ENCODE peak calls at places on chromosomes 1 and 21, in four cellular contexts. V is esophagus muscularis mucosa, D is A549, X is sigmoid colon. E is an unnamed sample.

GRCh38 chr21:17679002-17679600 is 66.4 kb upstream of the BTG3 start:
- DNase-seq in V (no peak), D (peak), X (no peak), E (no peak)

GRCh38 chr21:33618407-33618806 is 23.1 kb downstream of the CRYZL1 start:
- DNase-seq in V (no peak), D (no peak), X (no peak), E (no peak)

GRCh38 chr1:10890391-10891073 is 94.1 kb upstream of the CASZ1 start:
- DNase-seq in V (no peak), D (no peak), X (no peak), E (no peak)

GRCh38 chr1:20981903-20982695 is 194.6 kb downstream of the EIF4G3 start:
- DNase-seq in V (no peak), D (peak), X (no peak), E (no peak)

GRCh38 chr1:205545991-205546390 is 41.5 kb downstream of the CDK18 start:
- DNase-seq in V (no peak), D (no peak), X (no peak), E (no peak)

GRCh38 chr1:92481598-92482403 is 4.9 kb downstream of the GFI1 start:
- DNase-seq in V (no peak), D (no peak), X (no peak), E (no peak)

GRCh38 chr1:205229399-205229861 is 1.7 kb downstream of the TMCC2 start:
- DNase-seq in V (no peak), D (peak), X (peak), E (peak)

GRCh38 chr1:150552692-150553278 is 3.6 kb downstream of the ADAMTSL4 start:
- DNase-seq in V (no peak), D (no peak), X (no peak), E (no peak)

GRCh38 chr1:78329475-78329874 is 161.3 kb upstream of the PTGFR start:
- DNase-seq in V (no peak), D (no peak), X (no peak), E (no peak)

GRCh38 chr1:215052256-215052655 is 30.3 kb upstream of the KCNK2 start:
- DNase-seq in V (no peak), D (no peak), X (no peak), E (no peak)

GRCh38 chr1:154420172-154420571 is 15.0 kb downstream of the IL6R start:
- DNase-seq in V (peak), D (peak), X (peak), E (peak)

GRCh38 chr1:44812822-44813543 is 4.7 kb downstream of the BTBD19 start:
- DNase-seq in V (no peak), D (no peak), X (peak), E (no peak)

GRCh38 chr21:23977971-23978370 is 1629.3 kb downstream of the MRPL39 start:
- DNase-seq in V (no peak), D (no peak), X (no peak), E (no peak)

GRCh38 chr1:156690673-156691032 is 13.4 kb upstream of the NES start:
- DNase-seq in V (no peak), D (no peak), X (no peak), E (no peak)

GRCh38 chr1:228308628-228309547 is 97.7 kb downstream of the TRIM11 start:
- DNase-seq in V (no peak), D (peak), X (no peak), E (no peak)

GRCh38 chr1:147214842-147215539 is 10.1 kb downstream of the FMO5 start:
- DNase-seq in V (no peak), D (no peak), X (no peak), E (no peak)

GRCh38 chr1:6459850-6460265 is 6.1 kb downstream of the TNFRSF25 start:
- DNase-seq in V (no peak), D (no peak), X (no peak), E (no peak)

GRCh38 chr21:42366292-42367010 is at the start of gene TFF1:
- DNase-seq in V (no peak), D (peak), X (no peak), E (no peak)

GRCh38 chr1:215819114-215819513 is 252.0 kb downstream of the KCTD3 start:
- DNase-seq in V (no peak), D (no peak), X (no peak), E (no peak)

GRCh38 chr1:185628102-185628501 is 106.1 kb upstream of the HMCN1 start:
- DNase-seq in V (no peak), D (no peak), X (no peak), E (no peak)

GRCh38 chr1:89953072-89953626 is 41.8 kb upstream of the ZNF326 start:
- DNase-seq in V (no peak), D (peak), X (no peak), E (no peak)

GRCh38 chr1:101309334-101310221 is 72.8 kb downstream of the S1PR1 start:
- DNase-seq in V (no peak), D (peak), X (peak), E (peak)

GRCh38 chr1:233238884-233239432 is 56.6 kb downstream of the PCNX2 start:
- DNase-seq in V (no peak), D (peak), X (no peak), E (no peak)

GRCh38 chr1:71861022-71861421 is 421.3 kb downstream of the NEGR1 start:
- DNase-seq in V (no peak), D (no peak), X (no peak), E (no peak)

GRCh38 chr1:236917448-236917847 is 86.8 kb downstream of the MT1HL1 start:
- DNase-seq in V (no peak), D (no peak), X (no peak), E (no peak)

GRCh38 chr1:17957588-17958267 is 149.9 kb upstream of the IGSF21 start:
- DNase-seq in V (no peak), D (no peak), X (no peak), E (peak)

GRCh38 chr21:39441502-39442475 is 3.8 kb downstream of the LCA5L start:
- DNase-seq in V (no peak), D (peak), X (no peak), E (no peak)

GRCh38 chr21:34679056-34679455 is 10.3 kb downstream of the CLIC6 start:
- DNase-seq in V (no peak), D (no peak), X (no peak), E (no peak)

GRCh38 chr1:17136936-17137335 is 17.7 kb upstream of the PADI2 start:
- DNase-seq in V (no peak), D (no peak), X (no peak), E (no peak)

GRCh38 chr1:42955311-42956063 is 3.2 kb downstream of the SLC2A1 start:
- DNase-seq in V (no peak), D (no peak), X (no peak), E (no peak)

GRCh38 chr1:154943649-154944421 is 7.3 kb upstream of the PMVK start:
- DNase-seq in V (no peak), D (peak), X (no peak), E (no peak)

GRCh38 chr21:45295576-45296365 is 8.1 kb upstream of the POFUT2 start:
- DNase-seq in V (no peak), D (no peak), X (peak), E (peak)

GRCh38 chr1:33828654-33829053 is 35.2 kb upstream of the HMGB4 start:
- DNase-seq in V (peak), D (no peak), X (no peak), E (no peak)

GRCh38 chr1:248140846-248141245 is 4.1 kb upstream of the OR2M5 start:
- DNase-seq in V (no peak), D (no peak), X (no peak), E (no peak)

DNA sequence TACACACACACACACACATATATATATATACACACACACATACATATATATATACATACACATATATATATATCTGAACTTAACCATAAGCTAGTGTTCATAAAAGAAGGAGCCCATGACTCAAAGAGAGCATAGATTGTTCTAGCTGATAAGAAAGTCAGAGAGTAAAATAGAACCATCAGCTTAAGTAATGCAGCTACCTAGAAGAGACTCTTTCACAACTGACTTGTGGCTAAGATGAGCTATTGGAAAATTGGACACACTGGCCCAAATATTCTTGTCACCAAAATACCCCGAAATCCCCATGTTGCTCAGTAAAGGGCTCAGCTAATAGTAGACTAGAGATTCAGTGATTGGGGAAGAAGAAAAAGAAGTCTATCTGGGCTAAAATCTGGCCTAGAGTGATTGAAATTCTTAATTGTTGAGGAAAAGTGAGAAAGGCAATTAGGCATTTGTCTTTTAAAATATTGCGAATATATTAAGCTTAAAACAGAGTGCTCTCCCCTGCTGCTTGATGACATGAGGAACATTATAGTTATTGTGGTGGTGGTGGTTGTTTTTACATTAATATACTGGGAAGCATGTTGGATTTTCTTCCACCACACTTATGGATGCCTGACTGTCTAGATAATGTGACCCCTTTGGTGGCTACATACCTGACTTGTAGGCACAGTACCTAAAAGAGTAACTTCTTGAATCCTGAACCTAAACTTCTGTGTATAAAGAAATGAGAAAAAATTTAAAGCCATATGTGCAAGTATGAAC is 6.3 kb downstream of the SLAMF1 start:
- DNase-seq in V (no peak), D (no peak), X (no peak), E (no peak)
- H3K27ac ChIP-seq in V (no peak), D (no peak), X (no peak), E (no peak)

DNA sequence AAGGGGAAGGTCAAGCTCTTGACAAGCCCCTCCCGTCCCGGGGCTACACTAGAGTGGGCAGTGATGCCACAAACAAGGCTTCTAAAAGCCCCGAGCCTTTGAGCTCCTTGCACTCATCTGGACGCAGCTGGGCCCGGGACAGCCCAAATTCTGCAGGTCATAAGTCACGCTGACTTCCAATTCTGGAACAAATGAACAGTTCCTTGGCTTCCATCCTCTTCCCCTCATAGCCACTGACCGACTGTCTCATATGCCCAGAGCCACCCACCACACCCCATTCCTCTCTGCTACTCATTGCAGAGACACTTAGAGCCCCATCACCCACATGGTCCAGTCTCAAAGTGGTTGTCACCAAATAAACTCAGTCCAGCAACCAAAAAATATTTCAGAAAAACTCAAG is 32.8 kb upstream of the PRELP start:
- DNase-seq in V (no peak), D (no peak), X (no peak), E (peak)
- TF ChIP-seq CTCF in V (no peak), D (no peak), X (no peak), E (no peak)

GRCh38 chr21:38250991-38251418 is 5.8 kb upstream of the KCNJ15 start:
- DNase-seq in V (no peak), D (no peak), X (no peak), E (no peak)

GRCh38 chr21:38258803-38259485 is 2.2 kb downstream of the KCNJ15 start:
- DNase-seq in V (no peak), D (peak), X (no peak), E (no peak)

GRCh38 chr21:38256599-38257302 is at the start of gene KCNJ15:
- DNase-seq in V (no peak), D (no peak), X (no peak), E (no peak)

GRCh38 chr21:38255718-38256117 is 1.1 kb upstream of the KCNJ15 start:
- DNase-seq in V (no peak), D (no peak), X (no peak), E (no peak)

GRCh38 chr21:38254970-38255369 is 1.8 kb upstream of the KCNJ15 start:
- DNase-seq in V (no peak), D (no peak), X (no peak), E (no peak)
- TF ChIP-seq POLR2A in V (no peak), D (no peak), X (no peak), E (no peak)

GRCh38 chr1:26376050-26376449 is 3.5 kb upstream of the ZNF683 start:
- DNase-seq in V (no peak), D (no peak), X (no peak), E (no peak)

GRCh38 chr1:26372039-26372438 is 511 bp downstream of the ZNF683 start:
- DNase-seq in V (no peak), D (no peak), X (no peak), E (no peak)

GRCh38 chr1:26373789-26374188 is 1.2 kb upstream of the ZNF683 start:
- DNase-seq in V (no peak), D (no peak), X (no peak), E (no peak)

GRCh38 chr1:26373281-26373680 is 731 bp upstream of the ZNF683 start:
- DNase-seq in V (no peak), D (no peak), X (no peak), E (no peak)

GRCh38 chr1:26375081-26375480 is 2.5 kb upstream of the ZNF683 start:
- DNase-seq in V (no peak), D (no peak), X (no peak), E (no peak)
- H3K27ac ChIP-seq in V (no peak), D (no peak), X (no peak), E (no peak)

GRCh38 chr1:219416598-219417238 is 196.2 kb downstream of the ZC3H11B start:
- DNase-seq in V (no peak), D (peak), X (peak), E (peak)
- TF ChIP-seq CTCF in V (peak), D (peak), X (no peak), E (peak)

DNA sequence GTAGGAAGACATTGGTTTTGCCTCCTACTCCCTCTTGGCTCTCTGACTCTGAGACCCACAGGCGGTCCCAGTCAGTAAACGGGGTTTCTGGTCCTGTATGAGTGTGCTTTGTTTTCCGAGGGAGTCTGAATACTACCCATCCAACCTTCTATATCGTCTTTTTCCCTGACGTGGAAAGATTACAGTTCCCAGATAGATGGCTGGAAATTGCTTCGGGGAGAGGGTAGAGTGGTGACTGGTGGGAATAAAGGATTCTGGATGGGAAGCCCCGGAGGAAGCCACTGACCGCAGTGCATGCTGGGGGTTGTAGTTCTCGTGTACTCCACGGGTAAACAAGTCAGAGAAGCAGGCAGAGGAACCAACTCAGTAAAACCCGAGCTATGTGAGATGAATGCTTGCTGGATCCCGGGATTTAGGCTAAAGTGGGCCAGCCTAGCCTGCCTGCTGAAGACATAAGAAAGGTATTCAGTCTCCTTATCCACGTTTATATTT is 66.2 kb upstream of the IRF2BP2 start:
- DNase-seq in V (peak), D (peak), X (peak), E (peak)
- TF ChIP-seq POLR2A in V (no peak), D (no peak), X (no peak), E (no peak)

DNA sequence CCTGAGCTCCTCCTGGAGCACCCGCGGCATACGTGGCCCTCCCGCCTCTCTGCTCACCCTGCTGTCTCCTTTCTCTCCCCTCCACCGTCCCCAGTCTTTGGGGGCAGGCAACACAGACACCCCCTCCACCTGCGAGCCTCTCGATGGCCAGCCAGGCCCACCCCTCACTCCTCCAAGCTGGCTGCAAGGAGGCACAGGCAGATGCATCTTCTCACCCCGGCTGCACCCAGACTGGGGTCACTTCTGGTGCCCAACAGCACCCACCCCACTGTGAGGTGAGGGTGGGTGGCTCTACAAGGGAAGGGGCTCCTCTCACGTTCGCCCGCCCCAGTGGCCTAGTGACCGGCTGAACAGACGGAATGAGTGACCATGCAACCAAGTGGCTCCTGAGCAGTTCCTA is 108.0 kb upstream of the ARHGEF16 start:
- DNase-seq in V (no peak), D (no peak), X (no peak), E (no peak)
- H3K27ac ChIP-seq in V (no peak), D (no peak), X (peak), E (no peak)

DNA sequence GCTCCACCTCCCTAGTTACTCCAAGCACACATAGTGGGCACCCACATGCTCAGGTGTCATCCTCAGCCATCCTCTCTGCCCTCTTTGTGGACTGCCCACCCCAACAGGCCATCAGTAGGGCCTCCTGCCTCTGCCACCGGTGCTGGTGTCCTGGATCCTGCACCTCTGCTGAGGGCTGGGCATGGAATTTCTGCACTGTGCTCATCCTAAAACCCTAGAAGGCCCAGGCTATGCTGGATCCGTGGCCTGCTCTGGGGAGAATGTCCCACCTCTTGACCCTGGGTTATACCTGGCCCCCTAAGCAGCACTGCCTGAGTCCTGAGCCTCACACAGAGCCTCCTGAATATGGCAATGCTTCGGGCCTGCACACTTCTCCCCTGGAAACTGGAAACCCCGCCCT is 318.3 kb downstream of the MATN1 start:
- DNase-seq in V (peak), D (no peak), X (peak), E (no peak)
- TF ChIP-seq CTCF in V (no peak), D (no peak), X (no peak), E (no peak)